ENCODE peak calls at places on chromosomes 13 and 19, in six cellular contexts. E is neural progenitor cell, B is K562, A is GM23248, N is fibroblast of lung, M is mesendoderm. C is an unnamed sample.

GRCh38 chr19:43715776-43716175 is at the start of gene IRGC:
- DNase-seq in E (no peak), B (no peak), A (no peak), N (no peak), M (no peak), C (no peak)

GRCh38 chr19:46132508-46133100 is 8.1 kb upstream of the IGFL3 start:
- DNase-seq in E (no peak), B (no peak), A (peak; percentile 44), N (no peak), M (no peak), C (no peak)

GRCh38 chr13:102399791-102400618 is 1.8 kb downstream of the FGF14 start:
- DNase-seq in E (peak; percentile 46), B (no peak), A (peak; percentile 40), N (peak; percentile 18), M (peak; percentile 32), C (no peak)

GRCh38 chr19:35995655-35995993 is 636 bp downstream of the SDHAF1 start:
- DNase-seq in E (peak; percentile 80), B (peak; percentile 80), A (peak; percentile 72), N (peak; percentile 11), M (peak; percentile 82), C (peak; percentile 48)

GRCh38 chr19:47157455-47158321 is 27.1 kb downstream of the SAE1 start:
- DNase-seq in E (peak; percentile 62), B (peak; percentile 15), A (peak; percentile 68), N (peak; percentile 51), M (peak; percentile 97), C (peak; percentile 62)

GRCh38 chr13:106709509-106709908 is 141.6 kb upstream of the ARGLU1 start:
- DNase-seq in E (no peak), B (no peak), A (no peak), N (peak; percentile 89), M (no peak), C (peak; percentile 35)

GRCh38 chr19:5498817-5499535 is 43.8 kb downstream of the ZNRF4 start:
- DNase-seq in E (peak; percentile 96), B (no peak), A (no peak), N (no peak), M (peak; percentile 76), C (no peak)

GRCh38 chr19:30449673-30450072 is 77.5 kb downstream of the ZNF536 start:
- DNase-seq in E (peak; percentile 72), B (no peak), A (no peak), N (no peak), M (peak; percentile 23), C (no peak)

GRCh38 chr19:38531515-38531914 is 86.2 kb downstream of the MAP4K1 start:
- DNase-seq in E (no peak), B (no peak), A (no peak), N (no peak), M (no peak), C (no peak)

GRCh38 chr19:48806818-48807589 is 3.8 kb downstream of the BCAT2 start:
- DNase-seq in E (peak; percentile 42), B (peak; percentile 75), A (peak; percentile 73), N (peak; percentile 49), M (peak; percentile 54), C (no peak)

GRCh38 chr13:50757021-50757420 is 86.5 kb downstream of the DLEU7 start:
- DNase-seq in E (no peak), B (no peak), A (peak; percentile 50), N (no peak), M (no peak), C (peak; percentile 11)

GRCh38 chr13:73064991-73065390 is 6.2 kb downstream of the KLF5 start:
- DNase-seq in E (no peak), B (no peak), A (no peak), N (no peak), M (peak; percentile 37), C (no peak)

GRCh38 chr19:3284759-3285646 is 60.5 kb downstream of the CELF5 start:
- DNase-seq in E (peak; percentile 97), B (peak; percentile 97), A (peak; percentile 64), N (peak; percentile 47), M (peak; percentile 96), C (peak; percentile 56)

GRCh38 chr13:33183431-33184130 is 102.0 kb downstream of the STARD13 start:
- DNase-seq in E (no peak), B (no peak), A (peak; percentile 74), N (no peak), M (no peak), C (no peak)

GRCh38 chr13:33185853-33186252 is 99.7 kb downstream of the STARD13 start:
- DNase-seq in E (no peak), B (no peak), A (no peak), N (no peak), M (no peak), C (no peak)

GRCh38 chr13:33182729-33183128 is 102.8 kb downstream of the STARD13 start:
- DNase-seq in E (no peak), B (no peak), A (no peak), N (no peak), M (no peak), C (no peak)

GRCh38 chr13:33184131-33184485 is 101.4 kb downstream of the STARD13 start:
- DNase-seq in E (no peak), B (no peak), A (no peak), N (no peak), M (peak; percentile 54), C (no peak)

GRCh38 chr13:33184530-33184929 is 101.0 kb downstream of the STARD13 start:
- DNase-seq in E (no peak), B (no peak), A (no peak), N (no peak), M (no peak), C (no peak)
- H3K4me1 ChIP-seq in E (peaks cover 12% of the 10 kb centered on the region), B (no peaks in the 10 kb centered on the region), A (peaks cover 39% of the 10 kb centered on the region), N (peaks cover 12% of the 10 kb centered on the region), M (peaks cover 7% of the 10 kb centered on the region), C (peaks cover 17% of the 10 kb centered on the region)

DNA sequence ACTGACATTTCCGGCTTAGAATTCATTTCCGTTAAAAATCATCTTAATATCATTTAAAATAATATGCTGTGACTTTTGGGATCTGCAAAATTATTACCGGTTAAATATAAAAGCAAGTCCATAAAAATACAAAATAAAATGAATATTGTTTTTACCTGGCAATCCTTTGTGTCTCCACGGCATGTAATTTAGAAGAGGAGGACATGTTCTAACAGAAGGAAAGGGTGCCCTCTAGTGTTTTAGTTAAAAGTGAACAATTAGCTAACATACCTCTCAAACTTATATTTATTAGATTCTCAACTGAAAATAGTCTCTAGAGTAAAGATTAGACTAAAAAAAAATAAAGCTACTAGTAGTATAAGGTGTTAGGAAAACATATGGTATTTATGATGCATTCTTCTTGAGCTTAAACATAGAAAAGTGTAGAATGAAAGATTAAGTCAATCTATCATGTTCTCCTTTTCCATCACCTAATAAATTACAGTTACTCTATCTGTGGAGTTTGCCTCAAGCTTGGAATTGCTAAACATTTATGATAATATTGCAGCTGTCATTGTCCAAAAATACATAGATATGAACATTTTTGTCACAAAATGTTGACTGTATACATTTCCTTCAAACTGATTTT is 676.7 kb upstream of the SPRY2 start:
- DNase-seq in E (peak; percentile 70), B (peak; percentile 3), A (peak; percentile 65), N (peak; percentile 77), M (peak; percentile 53), C (peak; percentile 85)
- H3K9ac ChIP-seq in E (no peak overlapping the region), B (no peak overlapping the region), A (no peak overlapping the region), N (no peak overlapping the region), M (no peak overlapping the region), C (peak overlapping the region; percentile 50)

DNA sequence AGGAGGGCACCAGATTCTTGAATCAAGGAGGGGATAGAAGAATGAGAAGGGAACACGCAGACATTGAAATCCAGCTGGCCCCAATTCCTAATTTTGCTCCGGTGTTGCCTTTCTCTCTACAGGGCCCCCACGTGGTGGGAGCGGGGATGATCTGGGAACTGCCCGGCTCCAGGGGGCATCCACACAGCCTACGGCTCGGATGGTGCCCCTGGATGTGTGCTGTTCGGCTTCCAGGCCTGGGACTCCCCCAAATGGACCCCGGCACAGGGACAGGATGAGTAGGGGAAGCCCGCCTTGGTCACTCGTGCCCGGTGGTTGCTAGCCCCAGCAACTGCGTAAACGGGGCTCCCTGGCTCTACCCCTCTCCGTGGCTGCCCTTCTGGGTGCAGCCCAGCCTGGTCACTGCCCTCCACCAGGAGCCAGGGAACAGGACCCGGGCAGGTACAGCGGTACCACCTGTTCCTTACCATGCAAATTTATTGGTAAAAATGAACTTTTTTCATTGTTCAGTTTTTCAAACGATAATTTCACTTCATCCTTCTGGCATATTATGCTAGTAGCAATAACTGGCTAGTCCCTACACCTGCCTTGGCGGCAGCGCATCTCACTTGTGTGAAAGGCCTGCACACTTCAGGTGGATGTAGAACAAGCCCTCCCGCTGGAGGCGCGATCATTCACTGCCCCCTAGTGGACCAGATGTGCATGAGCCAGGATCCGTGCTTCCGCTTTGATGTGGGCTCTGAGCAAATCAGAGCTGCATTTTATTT is 111.6 kb downstream of the TEX26 start:
- DNase-seq in E (peak; percentile 84), B (peak; percentile 67), A (peak; percentile 87), N (peak; percentile 80), M (peak; percentile 89), C (peak; percentile 93)
- H3K4me1 ChIP-seq in E (no peaks in the 10 kb centered on the region), B (peaks cover 4% of the 10 kb centered on the region), A (peaks cover 22% of the 10 kb centered on the region), N (peaks cover 24% of the 10 kb centered on the region), M (peaks cover 10% of the 10 kb centered on the region), C (peaks cover 27% of the 10 kb centered on the region)

GRCh38 chr19:2041686-2042484 is 9.2 kb downstream of the MKNK2 start:
- DNase-seq in E (peak; percentile 98), B (peak; percentile 99), A (peak; percentile 86), N (peak; percentile 93), M (peak; percentile 98), C (peak; percentile 80)
- H3K9ac ChIP-seq in E (peak overlapping the region; percentile 45), B (peak overlapping the region; percentile 72), A (peak overlapping the region; percentile 31), N (peak overlapping the region; percentile 51), M (peak overlapping the region; percentile 66), C (peak overlapping the region; percentile 72)

GRCh38 chr19:41868120-41868988 is 8.3 kb downstream of the RPS19 start:
- DNase-seq in E (no peak), B (no peak), A (no peak), N (no peak), M (no peak), C (no peak)
- H3K4me1 ChIP-seq in E (no peaks in the 10 kb centered on the region), B (peaks cover 7% of the 10 kb centered on the region), A (peaks cover 2% of the 10 kb centered on the region), N (no peaks in the 10 kb centered on the region), M (peaks cover 2% of the 10 kb centered on the region), C (peaks cover 47% of the 10 kb centered on the region)

DNA sequence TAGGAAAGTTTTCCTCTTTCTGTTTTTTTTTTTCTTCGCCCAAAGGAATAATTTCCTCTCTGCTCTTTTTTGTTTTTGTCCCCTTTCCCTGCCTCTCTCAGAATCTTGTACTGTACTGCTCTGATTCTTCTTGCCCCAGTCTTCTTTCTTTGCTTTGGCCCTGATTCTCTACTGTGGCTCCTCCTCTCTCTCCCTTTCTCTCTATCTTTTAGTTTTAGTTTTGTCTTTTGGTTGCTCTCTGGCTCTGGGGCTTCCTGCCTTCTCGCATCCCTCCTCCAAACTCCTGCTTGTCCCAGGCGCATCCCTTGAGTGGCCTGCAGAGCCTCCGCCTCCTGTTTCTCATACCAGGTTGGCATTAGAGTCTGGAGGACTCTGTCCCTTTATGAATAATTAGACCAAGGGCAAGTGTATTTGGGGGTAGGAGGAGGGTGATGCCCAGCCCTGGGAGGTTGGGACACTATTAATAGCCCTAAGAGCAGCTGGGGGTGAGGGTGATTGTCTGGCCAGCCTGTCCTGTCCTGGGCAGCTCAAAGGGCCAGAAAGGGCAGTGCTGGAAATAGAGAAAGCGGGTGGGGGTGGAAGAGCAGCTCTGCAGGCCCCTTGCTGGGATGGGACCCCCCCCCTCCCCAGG is 39.1 kb downstream of the LYL1 start:
- DNase-seq in E (no peak), B (no peak), A (no peak), N (no peak), M (no peak), C (no peak)
- H3K9ac ChIP-seq in E (no peak overlapping the region), B (no peak overlapping the region), A (peak overlapping the region; percentile 26), N (no peak overlapping the region), M (no peak overlapping the region), C (peak overlapping the region; percentile 86)

DNA sequence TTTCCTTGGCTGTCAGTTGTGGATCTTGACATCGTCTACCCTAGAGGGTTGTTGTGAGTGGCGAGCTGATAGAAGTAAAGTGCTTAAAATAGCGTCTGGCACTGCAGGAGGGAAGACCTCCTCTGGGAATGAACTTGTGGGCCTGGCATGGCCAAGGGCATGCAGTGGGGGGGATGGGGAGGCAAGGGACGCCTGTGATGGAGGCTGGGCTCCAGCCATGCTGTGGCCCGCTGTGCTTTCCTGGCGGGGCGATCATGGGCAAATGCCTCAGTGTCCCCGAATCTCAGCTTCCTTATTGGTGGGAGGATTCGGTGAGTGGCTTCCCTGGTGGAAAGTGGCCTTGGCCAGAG is 10.7 kb downstream of the CARM1 start:
- DNase-seq in E (no peak), B (no peak), A (no peak), N (no peak), M (no peak), C (no peak)
- H3K4me1 ChIP-seq in E (peaks cover 39% of the 10 kb centered on the region), B (peaks cover 48% of the 10 kb centered on the region), A (peaks cover 18% of the 10 kb centered on the region), N (peaks cover 3% of the 10 kb centered on the region), M (peaks cover 17% of the 10 kb centered on the region), C (peaks cover 16% of the 10 kb centered on the region)

C was measured in adipocyte.